ENCODE peak calls at places on chromosome 19, in ten cellular contexts. One of them, this sample, is unnamed.
A peak's percentile ranks its signal among the peaks of the same experiment; 100 is the strongest.

GRCh38 chr19:6073858-6074708 is 36.2 kb downstream of the RFX2 start:
- DNase-seq in HFFc6: no peak
- DNase-seq in sciatic nerve: peak; percentile 41
- DNase-seq in H9: no peak
- DNase-seq in Ammon's horn: no peak
- DNase-seq in activated CD4-positive, alpha-beta T cell treated with anti-CD3 and anti-CD28 coated beads for 24 hours: no peak
- DNase-seq in iris pigment epithelial cell: no peak
- DNase-seq in NCI-H2081 treated with DMSO at 0.1 percent for 48 hours: peak; percentile 31
- DNase-seq in lower lobe of right lung: no peak
- DNase-seq in NCI-H1417 treated with DMSO at 0.1 percent for 48 hours: no peak
- DNase-seq in this sample: no peak

GRCh38 chr19:13103961-13104847 is 1.5 kb upstream of the LYL1 start:
- DNase-seq in iris pigment epithelial cell: no peak
- DNase-seq in lower lobe of right lung: peak; percentile 79
- DNase-seq in sciatic nerve: no peak
- DNase-seq in Ammon's horn: peak; percentile 71
- DNase-seq in NCI-H2081 treated with DMSO at 0.1 percent for 48 hours: no peak
- DNase-seq in HFFc6: no peak
- DNase-seq in H9: peak; percentile 69
- DNase-seq in NCI-H1417 treated with DMSO at 0.1 percent for 48 hours: no peak
- DNase-seq in activated CD4-positive, alpha-beta T cell treated with anti-CD3 and anti-CD28 coated beads for 24 hours: peak; percentile 58
- DNase-seq in this sample: no peak

GRCh38 chr19:21256722-21257121 is 72.5 kb downstream of the ZNF708 start:
- DNase-seq in sciatic nerve: no peak
- DNase-seq in NCI-H2081 treated with DMSO at 0.1 percent for 48 hours: no peak
- DNase-seq in iris pigment epithelial cell: peak; percentile 51
- DNase-seq in lower lobe of right lung: no peak
- DNase-seq in H9: no peak
- DNase-seq in HFFc6: peak; percentile 26
- DNase-seq in activated CD4-positive, alpha-beta T cell treated with anti-CD3 and anti-CD28 coated beads for 24 hours: no peak
- DNase-seq in NCI-H1417 treated with DMSO at 0.1 percent for 48 hours: no peak
- DNase-seq in Ammon's horn: peak; percentile 12
- DNase-seq in this sample: no peak

GRCh38 chr19:36054733-36055686 is at the start of gene WDR62:
- DNase-seq in NCI-H2081 treated with DMSO at 0.1 percent for 48 hours: peak; percentile 95
- DNase-seq in H9: peak; percentile 92
- DNase-seq in Ammon's horn: peak; percentile 95
- DNase-seq in activated CD4-positive, alpha-beta T cell treated with anti-CD3 and anti-CD28 coated beads for 24 hours: peak; percentile 92
- DNase-seq in iris pigment epithelial cell: peak; percentile 91
- DNase-seq in NCI-H1417 treated with DMSO at 0.1 percent for 48 hours: peak; percentile 95
- DNase-seq in lower lobe of right lung: peak; percentile 95
- DNase-seq in HFFc6: peak; percentile 86
- DNase-seq in sciatic nerve: peak; percentile 97
- DNase-seq in this sample: peak; percentile 100

GRCh38 chr19:14571695-14572490 is at the start of gene NDUFB7:
- DNase-seq in H9: peak; percentile 96
- DNase-seq in Ammon's horn: peak; percentile 97
- DNase-seq in NCI-H2081 treated with DMSO at 0.1 percent for 48 hours: peak; percentile 61
- DNase-seq in HFFc6: peak; percentile 92
- DNase-seq in NCI-H1417 treated with DMSO at 0.1 percent for 48 hours: peak; percentile 86
- DNase-seq in iris pigment epithelial cell: peak; percentile 95
- DNase-seq in activated CD4-positive, alpha-beta T cell treated with anti-CD3 and anti-CD28 coated beads for 24 hours: peak; percentile 83
- DNase-seq in lower lobe of right lung: peak; percentile 94
- DNase-seq in sciatic nerve: peak; percentile 92
- DNase-seq in this sample: peak; percentile 47

GRCh38 chr19:13122275-13122878 is 4.3 kb downstream of the NACC1 start:
- DNase-seq in HFFc6: no peak
- DNase-seq in iris pigment epithelial cell: peak; percentile 41
- DNase-seq in Ammon's horn: no peak
- DNase-seq in NCI-H1417 treated with DMSO at 0.1 percent for 48 hours: no peak
- DNase-seq in NCI-H2081 treated with DMSO at 0.1 percent for 48 hours: no peak
- DNase-seq in sciatic nerve: no peak
- DNase-seq in activated CD4-positive, alpha-beta T cell treated with anti-CD3 and anti-CD28 coated beads for 24 hours: no peak
- DNase-seq in lower lobe of right lung: no peak
- DNase-seq in H9: no peak
- DNase-seq in this sample: no peak

GRCh38 chr19:33559996-33560395 is 38.4 kb upstream of the PEPD start:
- DNase-seq in lower lobe of right lung: no peak
- DNase-seq in HFFc6: no peak
- DNase-seq in Ammon's horn: no peak
- DNase-seq in H9: no peak
- DNase-seq in NCI-H2081 treated with DMSO at 0.1 percent for 48 hours: no peak
- DNase-seq in iris pigment epithelial cell: no peak
- DNase-seq in activated CD4-positive, alpha-beta T cell treated with anti-CD3 and anti-CD28 coated beads for 24 hours: no peak
- DNase-seq in NCI-H1417 treated with DMSO at 0.1 percent for 48 hours: no peak
- DNase-seq in sciatic nerve: peak; percentile 28
- DNase-seq in this sample: no peak

GRCh38 chr19:16088351-16088984 is 12.2 kb downstream of the TPM4 start:
- DNase-seq in NCI-H1417 treated with DMSO at 0.1 percent for 48 hours: no peak
- DNase-seq in lower lobe of right lung: peak; percentile 66
- DNase-seq in NCI-H2081 treated with DMSO at 0.1 percent for 48 hours: no peak
- DNase-seq in activated CD4-positive, alpha-beta T cell treated with anti-CD3 and anti-CD28 coated beads for 24 hours: no peak
- DNase-seq in H9: no peak
- DNase-seq in HFFc6: no peak
- DNase-seq in sciatic nerve: no peak
- DNase-seq in iris pigment epithelial cell: no peak
- DNase-seq in Ammon's horn: no peak
- DNase-seq in this sample: no peak

GRCh38 chr19:45954132-45954531 is 19.5 kb downstream of the NOVA2 start:
- DNase-seq in H9: no peak
- DNase-seq in sciatic nerve: no peak
- DNase-seq in lower lobe of right lung: no peak
- DNase-seq in NCI-H1417 treated with DMSO at 0.1 percent for 48 hours: peak; percentile 12
- DNase-seq in Ammon's horn: peak; percentile 58
- DNase-seq in activated CD4-positive, alpha-beta T cell treated with anti-CD3 and anti-CD28 coated beads for 24 hours: no peak
- DNase-seq in iris pigment epithelial cell: no peak
- DNase-seq in NCI-H2081 treated with DMSO at 0.1 percent for 48 hours: no peak
- DNase-seq in HFFc6: no peak
- DNase-seq in this sample: no peak

GRCh38 chr19:11194657-11195056 is 2.7 kb downstream of the KANK2 start:
- DNase-seq in activated CD4-positive, alpha-beta T cell treated with anti-CD3 and anti-CD28 coated beads for 24 hours: no peak
- DNase-seq in iris pigment epithelial cell: no peak
- DNase-seq in NCI-H2081 treated with DMSO at 0.1 percent for 48 hours: no peak
- DNase-seq in NCI-H1417 treated with DMSO at 0.1 percent for 48 hours: no peak
- DNase-seq in HFFc6: no peak
- DNase-seq in sciatic nerve: no peak
- DNase-seq in H9: no peak
- DNase-seq in Ammon's horn: no peak
- DNase-seq in lower lobe of right lung: no peak
- DNase-seq in this sample: no peak

GRCh38 chr19:56834564-56835375 is 5.8 kb downstream of the PEG3 start:
- DNase-seq in NCI-H1417 treated with DMSO at 0.1 percent for 48 hours: no peak
- DNase-seq in Ammon's horn: peak; percentile 25
- DNase-seq in NCI-H2081 treated with DMSO at 0.1 percent for 48 hours: no peak
- DNase-seq in HFFc6: no peak
- DNase-seq in iris pigment epithelial cell: no peak
- DNase-seq in sciatic nerve: no peak
- DNase-seq in lower lobe of right lung: no peak
- DNase-seq in activated CD4-positive, alpha-beta T cell treated with anti-CD3 and anti-CD28 coated beads for 24 hours: no peak
- DNase-seq in H9: no peak
- DNase-seq in this sample: no peak

GRCh38 chr19:38701455-38702063 is 42.7 kb downstream of the CAPN12 start:
- DNase-seq in Ammon's horn: peak; percentile 31
- DNase-seq in sciatic nerve: no peak
- DNase-seq in H9: no peak
- DNase-seq in NCI-H2081 treated with DMSO at 0.1 percent for 48 hours: no peak
- DNase-seq in HFFc6: no peak
- DNase-seq in activated CD4-positive, alpha-beta T cell treated with anti-CD3 and anti-CD28 coated beads for 24 hours: no peak
- DNase-seq in NCI-H1417 treated with DMSO at 0.1 percent for 48 hours: no peak
- DNase-seq in lower lobe of right lung: no peak
- DNase-seq in iris pigment epithelial cell: peak; percentile 36
- DNase-seq in this sample: no peak

GRCh38 chr19:28010656-28011055 is 1202.3 kb downstream of the UQCRFS1 start:
- DNase-seq in activated CD4-positive, alpha-beta T cell treated with anti-CD3 and anti-CD28 coated beads for 24 hours: no peak
- DNase-seq in NCI-H1417 treated with DMSO at 0.1 percent for 48 hours: no peak
- DNase-seq in NCI-H2081 treated with DMSO at 0.1 percent for 48 hours: no peak
- DNase-seq in lower lobe of right lung: no peak
- DNase-seq in H9: no peak
- DNase-seq in HFFc6: no peak
- DNase-seq in Ammon's horn: no peak
- DNase-seq in iris pigment epithelial cell: no peak
- DNase-seq in sciatic nerve: no peak
- DNase-seq in this sample: no peak

GRCh38 chr19:907183-907853 is 5.7 kb downstream of the R3HDM4 start:
- DNase-seq in NCI-H1417 treated with DMSO at 0.1 percent for 48 hours: no peak
- DNase-seq in HFFc6: no peak
- DNase-seq in iris pigment epithelial cell: no peak
- DNase-seq in activated CD4-positive, alpha-beta T cell treated with anti-CD3 and anti-CD28 coated beads for 24 hours: no peak
- DNase-seq in NCI-H2081 treated with DMSO at 0.1 percent for 48 hours: no peak
- DNase-seq in lower lobe of right lung: peak; percentile 72
- DNase-seq in sciatic nerve: no peak
- DNase-seq in Ammon's horn: no peak
- DNase-seq in H9: no peak
- DNase-seq in this sample: no peak

GRCh38 chr19:13463296-13463695 is 43.0 kb downstream of the CACNA1A start:
- DNase-seq in HFFc6: no peak
- DNase-seq in activated CD4-positive, alpha-beta T cell treated with anti-CD3 and anti-CD28 coated beads for 24 hours: peak; percentile 1
- DNase-seq in Ammon's horn: no peak
- DNase-seq in sciatic nerve: no peak
- DNase-seq in iris pigment epithelial cell: peak; percentile 4
- DNase-seq in NCI-H1417 treated with DMSO at 0.1 percent for 48 hours: no peak
- DNase-seq in NCI-H2081 treated with DMSO at 0.1 percent for 48 hours: no peak
- DNase-seq in H9: peak; percentile 48
- DNase-seq in lower lobe of right lung: no peak
- DNase-seq in this sample: no peak

GRCh38 chr19:49807174-49807830 is 5.8 kb downstream of the FUZ start:
- DNase-seq in sciatic nerve: no peak
- DNase-seq in Ammon's horn: no peak
- DNase-seq in iris pigment epithelial cell: no peak
- DNase-seq in H9: no peak
- DNase-seq in activated CD4-positive, alpha-beta T cell treated with anti-CD3 and anti-CD28 coated beads for 24 hours: no peak
- DNase-seq in HFFc6: no peak
- DNase-seq in NCI-H1417 treated with DMSO at 0.1 percent for 48 hours: no peak
- DNase-seq in NCI-H2081 treated with DMSO at 0.1 percent for 48 hours: no peak
- DNase-seq in lower lobe of right lung: no peak
- DNase-seq in this sample: no peak

GRCh38 chr19:11692127-11692790 is 46.5 kb downstream of the ZNF823 start:
- DNase-seq in activated CD4-positive, alpha-beta T cell treated with anti-CD3 and anti-CD28 coated beads for 24 hours: no peak
- DNase-seq in HFFc6: no peak
- DNase-seq in NCI-H2081 treated with DMSO at 0.1 percent for 48 hours: no peak
- DNase-seq in NCI-H1417 treated with DMSO at 0.1 percent for 48 hours: no peak
- DNase-seq in lower lobe of right lung: no peak
- DNase-seq in H9: no peak
- DNase-seq in Ammon's horn: no peak
- DNase-seq in iris pigment epithelial cell: no peak
- DNase-seq in sciatic nerve: no peak
- DNase-seq in this sample: no peak

GRCh38 chr19:1864480-1865171 is 1.2 kb upstream of the KLF16 start:
- DNase-seq in NCI-H2081 treated with DMSO at 0.1 percent for 48 hours: no peak
- DNase-seq in Ammon's horn: peak; percentile 72
- DNase-seq in iris pigment epithelial cell: peak; percentile 46
- DNase-seq in H9: peak; percentile 89
- DNase-seq in HFFc6: peak; percentile 40
- DNase-seq in lower lobe of right lung: peak; percentile 86
- DNase-seq in sciatic nerve: peak; percentile 89
- DNase-seq in NCI-H1417 treated with DMSO at 0.1 percent for 48 hours: no peak
- DNase-seq in activated CD4-positive, alpha-beta T cell treated with anti-CD3 and anti-CD28 coated beads for 24 hours: no peak
- DNase-seq in this sample: no peak

GRCh38 chr19:55113570-55114039 is 3.8 kb downstream of the PPP1R12C start:
- DNase-seq in H9: peak; percentile 86
- DNase-seq in Ammon's horn: peak; percentile 80
- DNase-seq in iris pigment epithelial cell: peak; percentile 96
- DNase-seq in NCI-H1417 treated with DMSO at 0.1 percent for 48 hours: no peak
- DNase-seq in NCI-H2081 treated with DMSO at 0.1 percent for 48 hours: no peak
- DNase-seq in lower lobe of right lung: peak; percentile 81
- DNase-seq in HFFc6: peak; percentile 93
- DNase-seq in sciatic nerve: peak; percentile 92
- DNase-seq in activated CD4-positive, alpha-beta T cell treated with anti-CD3 and anti-CD28 coated beads for 24 hours: no peak
- DNase-seq in this sample: no peak

GRCh38 chr19:3968556-3969434 is 2.1 kb downstream of the DAPK3 start:
- DNase-seq in iris pigment epithelial cell: peak; percentile 99
- DNase-seq in HFFc6: peak; percentile 99
- DNase-seq in activated CD4-positive, alpha-beta T cell treated with anti-CD3 and anti-CD28 coated beads for 24 hours: no peak
- DNase-seq in Ammon's horn: peak; percentile 72
- DNase-seq in NCI-H2081 treated with DMSO at 0.1 percent for 48 hours: peak; percentile 22
- DNase-seq in sciatic nerve: peak; percentile 87
- DNase-seq in lower lobe of right lung: peak; percentile 81
- DNase-seq in H9: peak; percentile 99
- DNase-seq in NCI-H1417 treated with DMSO at 0.1 percent for 48 hours: no peak
- DNase-seq in this sample: no peak

GRCh38 chr19:55384576-55385235 is 614 bp upstream of the TMEM238 start:
- DNase-seq in activated CD4-positive, alpha-beta T cell treated with anti-CD3 and anti-CD28 coated beads for 24 hours: no peak
- DNase-seq in H9: no peak
- DNase-seq in Ammon's horn: no peak
- DNase-seq in iris pigment epithelial cell: no peak
- DNase-seq in sciatic nerve: peak; percentile 70
- DNase-seq in HFFc6: no peak
- DNase-seq in NCI-H2081 treated with DMSO at 0.1 percent for 48 hours: no peak
- DNase-seq in lower lobe of right lung: peak; percentile 66
- DNase-seq in NCI-H1417 treated with DMSO at 0.1 percent for 48 hours: no peak
- DNase-seq in this sample: peak; percentile 71

GRCh38 chr19:32317045-32317444 is 28.4 kb upstream of the ZNF507 start:
- DNase-seq in H9: no peak
- DNase-seq in sciatic nerve: no peak
- DNase-seq in NCI-H2081 treated with DMSO at 0.1 percent for 48 hours: no peak
- DNase-seq in HFFc6: no peak
- DNase-seq in lower lobe of right lung: no peak
- DNase-seq in activated CD4-positive, alpha-beta T cell treated with anti-CD3 and anti-CD28 coated beads for 24 hours: no peak
- DNase-seq in Ammon's horn: no peak
- DNase-seq in iris pigment epithelial cell: no peak
- DNase-seq in NCI-H1417 treated with DMSO at 0.1 percent for 48 hours: no peak
- DNase-seq in this sample: no peak

GRCh38 chr19:46296722-46297431 is at the start of gene HIF3A:
- DNase-seq in H9: peak; percentile 96
- DNase-seq in iris pigment epithelial cell: peak; percentile 71
- DNase-seq in lower lobe of right lung: peak; percentile 79
- DNase-seq in Ammon's horn: peak; percentile 84
- DNase-seq in NCI-H1417 treated with DMSO at 0.1 percent for 48 hours: no peak
- DNase-seq in HFFc6: no peak
- DNase-seq in NCI-H2081 treated with DMSO at 0.1 percent for 48 hours: no peak
- DNase-seq in activated CD4-positive, alpha-beta T cell treated with anti-CD3 and anti-CD28 coated beads for 24 hours: no peak
- DNase-seq in sciatic nerve: peak; percentile 73
- DNase-seq in this sample: no peak

GRCh38 chr19:6530385-6531162 is at the start of gene TNFSF9:
- DNase-seq in lower lobe of right lung: peak; percentile 93
- DNase-seq in NCI-H1417 treated with DMSO at 0.1 percent for 48 hours: peak; percentile 5
- DNase-seq in iris pigment epithelial cell: peak; percentile 77
- DNase-seq in activated CD4-positive, alpha-beta T cell treated with anti-CD3 and anti-CD28 coated beads for 24 hours: peak; percentile 82
- DNase-seq in H9: peak; percentile 92
- DNase-seq in NCI-H2081 treated with DMSO at 0.1 percent for 48 hours: no peak
- DNase-seq in HFFc6: peak; percentile 79
- DNase-seq in Ammon's horn: peak; percentile 95
- DNase-seq in sciatic nerve: peak; percentile 95
- DNase-seq in this sample: peak; percentile 20

GRCh38 chr19:15640294-15640903 is at the start of gene CYP4F3:
- DNase-seq in NCI-H1417 treated with DMSO at 0.1 percent for 48 hours: no peak
- DNase-seq in Ammon's horn: peak; percentile 44
- DNase-seq in activated CD4-positive, alpha-beta T cell treated with anti-CD3 and anti-CD28 coated beads for 24 hours: no peak
- DNase-seq in H9: no peak
- DNase-seq in lower lobe of right lung: peak; percentile 80
- DNase-seq in sciatic nerve: peak; percentile 85
- DNase-seq in HFFc6: no peak
- DNase-seq in iris pigment epithelial cell: peak; percentile 12
- DNase-seq in NCI-H2081 treated with DMSO at 0.1 percent for 48 hours: no peak
- DNase-seq in this sample: no peak

This sample was measured in NCI-H187.